ENCODE peak calls at places on chromosomes 6 and 20, in ten cellular contexts. Q, K, A, N, P, Y, F, D, I and Z are unnamed samples.

GRCh38 chr6:130945401-130945919 is 117.6 kb downstream of the EPB41L2 start:
- DNase-seq in Q (no peak), K (no peak), A (no peak), N (no peak), P (no peak), Y (no peak), F (no peak), D (no peak), I (no peak), Z (no peak)

GRCh38 chr20:32326507-32326851 is 31.7 kb upstream of the ASXL1 start:
- DNase-seq in Q (no peak), K (no peak), A (no peak), N (no peak), P (no peak), Y (no peak), F (no peak), D (no peak), I (no peak), Z (no peak)

GRCh38 chr6:111799576-111800467 is 73.4 kb downstream of the FYN start:
- DNase-seq in Q (no peak), K (no peak), A (no peak), N (no peak), P (no peak), Y (peak), F (no peak), D (no peak), I (no peak), Z (no peak)

GRCh38 chr6:168239374-168239773 is 80.2 kb downstream of the DACT2 start:
- DNase-seq in Q (no peak), K (no peak), A (no peak), N (no peak), P (no peak), Y (no peak), F (no peak), D (no peak), I (peak), Z (no peak)

GRCh38 chr6:165109011-165109410 is 200.4 kb downstream of the C6orf118 start:
- DNase-seq in Q (no peak), K (no peak), A (no peak), N (no peak), P (no peak), Y (no peak), F (no peak), D (no peak), I (no peak), Z (no peak)

GRCh38 chr20:9053108-9053507 is 15.8 kb upstream of the PLCB4 start:
- DNase-seq in Q (no peak), K (no peak), A (no peak), N (no peak), P (peak), Y (no peak), F (no peak), D (no peak), I (no peak), Z (no peak)

GRCh38 chr20:1946762-1947534 is 46.9 kb downstream of the PDYN start:
- DNase-seq in Q (no peak), K (no peak), A (no peak), N (no peak), P (no peak), Y (peak), F (no peak), D (peak), I (peak), Z (no peak)

GRCh38 chr20:63652192-63652980 is 838 bp downstream of the STMN3 start:
- DNase-seq in Q (no peak), K (no peak), A (no peak), N (no peak), P (no peak), Y (peak), F (no peak), D (no peak), I (peak), Z (peak)

GRCh38 chr6:107704377-107705013 is 119.6 kb downstream of the SCML4 start:
- DNase-seq in Q (no peak), K (no peak), A (no peak), N (no peak), P (peak), Y (no peak), F (no peak), D (peak), I (peak), Z (no peak)

GRCh38 chr20:59802018-59802417 is 131.4 kb downstream of the SYCP2 start:
- DNase-seq in Q (no peak), K (no peak), A (no peak), N (no peak), P (no peak), Y (no peak), F (no peak), D (no peak), I (no peak), Z (no peak)

GRCh38 chr20:4555188-4555893 is 166.4 kb upstream of the PRND start:
- DNase-seq in Q (no peak), K (no peak), A (no peak), N (no peak), P (no peak), Y (no peak), F (no peak), D (peak), I (no peak), Z (no peak)

GRCh38 chr20:24851346-24852019 is 97.6 kb upstream of the CST7 start:
- DNase-seq in Q (no peak), K (no peak), A (no peak), N (no peak), P (no peak), Y (no peak), F (no peak), D (no peak), I (no peak), Z (no peak)

GRCh38 chr6:6227896-6228295 is 92.6 kb downstream of the F13A1 start:
- DNase-seq in Q (no peak), K (no peak), A (no peak), N (no peak), P (no peak), Y (no peak), F (no peak), D (no peak), I (no peak), Z (no peak)

GRCh38 chr20:2261105-2261504 is 34.7 kb upstream of the TGM3 start:
- DNase-seq in Q (no peak), K (no peak), A (no peak), N (no peak), P (no peak), Y (no peak), F (peak), D (no peak), I (no peak), Z (no peak)

GRCh38 chr20:17721802-17722486 is 22.2 kb downstream of the BANF2 start:
- DNase-seq in Q (no peak), K (no peak), A (no peak), N (no peak), P (peak), Y (no peak), F (peak), D (peak), I (no peak), Z (no peak)

GRCh38 chr6:89260310-89260709 is 43.2 kb upstream of the GABRR1 start:
- DNase-seq in Q (no peak), K (no peak), A (no peak), N (no peak), P (no peak), Y (no peak), F (no peak), D (no peak), I (no peak), Z (no peak)